ENCODE peak calls at places on chromosomes 7 and 10, in four cellular contexts. One of them, this sample, is unnamed. For H4K20me1, the result is how much of the 10 kb centered on the place peaks cover.

GRCh38 chr7:28808786-28809533 is 149.2 kb downstream of the TRIL start:
- DNase-seq in H9: peak
- DNase-seq in HCT116: no peak
- DNase-seq in fibroblast of lung: peak
- DNase-seq in this sample: no peak

GRCh38 chr7:23017303-23017702 is 3.4 kb upstream of the HYCC1 start:
- DNase-seq in fibroblast of lung: no peak
- DNase-seq in HCT116: no peak
- DNase-seq in H9: no peak
- DNase-seq in this sample: no peak

GRCh38 chr7:67716729-67717128 is 720.1 kb downstream of the TYW1 start:
- DNase-seq in fibroblast of lung: no peak
- DNase-seq in HCT116: no peak
- DNase-seq in H9: no peak
- DNase-seq in this sample: no peak

GRCh38 chr7:28573059-28573553 is 160.8 kb downstream of the CREB5 start:
- DNase-seq in fibroblast of lung: peak
- DNase-seq in HCT116: no peak
- DNase-seq in H9: no peak
- DNase-seq in this sample: no peak

GRCh38 chr7:105647591-105647990 is 66.3 kb upstream of the EFCAB10 start:
- DNase-seq in H9: no peak
- DNase-seq in HCT116: peak
- DNase-seq in fibroblast of lung: no peak
- DNase-seq in this sample: no peak

GRCh38 chr7:87155788-87156187 is 3.5 kb downstream of the DMTF1 start:
- DNase-seq in H9: no peak
- DNase-seq in fibroblast of lung: no peak
- DNase-seq in HCT116: no peak
- DNase-seq in this sample: no peak

GRCh38 chr7:96314402-96315108 is 7.3 kb downstream of the SLC25A13 start:
- DNase-seq in H9: no peak
- DNase-seq in HCT116: no peak
- DNase-seq in fibroblast of lung: no peak
- DNase-seq in this sample: no peak

GRCh38 chr10:24432478-24433416 is 223.8 kb downstream of the KIAA1217 start:
- DNase-seq in HCT116: no peak
- DNase-seq in fibroblast of lung: no peak
- DNase-seq in H9: no peak
- DNase-seq in this sample: no peak

GRCh38 chr7:114084381-114085312 is 165.8 kb upstream of the PPP1R3A start:
- DNase-seq in fibroblast of lung: peak
- DNase-seq in H9: peak
- DNase-seq in HCT116: no peak
- DNase-seq in this sample: no peak

GRCh38 chr10:129621694-129622093 is 154.7 kb downstream of the MGMT start:
- DNase-seq in H9: no peak
- DNase-seq in HCT116: no peak
- DNase-seq in fibroblast of lung: peak
- DNase-seq in this sample: no peak

DNA sequence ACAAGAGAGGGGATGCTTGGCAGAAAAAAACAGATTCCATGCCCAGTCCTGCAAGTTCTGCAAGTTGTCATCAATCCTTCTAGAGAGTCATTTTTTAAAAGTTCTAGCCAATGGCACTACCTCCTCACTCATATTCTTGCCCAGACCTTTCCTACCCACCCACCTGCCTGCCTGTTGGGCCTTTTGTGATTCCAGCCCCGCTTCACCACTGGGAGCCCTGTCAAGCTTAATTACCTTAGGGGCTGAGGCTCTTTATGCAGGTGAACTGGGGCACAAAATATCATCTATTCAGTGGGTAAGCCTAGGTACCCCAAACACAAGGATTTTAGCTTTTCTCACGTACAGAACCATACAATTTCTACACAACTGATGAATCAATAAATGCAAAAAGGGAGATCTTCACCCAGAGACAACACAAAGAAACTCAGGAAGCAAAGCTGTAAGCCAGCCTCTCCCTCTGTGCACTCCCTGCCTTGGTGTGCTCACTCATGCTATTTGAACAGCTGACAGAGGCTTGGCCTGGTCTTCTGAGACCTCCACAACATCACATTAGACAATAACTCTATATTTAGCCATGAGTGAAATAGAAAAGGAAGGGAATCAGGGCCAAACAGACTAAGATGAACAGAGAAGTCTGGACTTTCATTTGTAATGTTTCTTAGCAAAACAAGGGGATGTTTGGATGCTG is 222.6 kb downstream of the HTR7 start:
- DNase-seq in fibroblast of lung: no peak
- DNase-seq in HCT116: no peak
- DNase-seq in H9: peak
- DNase-seq in this sample: no peak
- H3K9ac ChIP-seq in fibroblast of lung: no peak
- H3K9ac ChIP-seq in HCT116: no peak
- H3K9ac ChIP-seq in H9: no peak
- H3K9ac ChIP-seq in this sample: no peak

DNA sequence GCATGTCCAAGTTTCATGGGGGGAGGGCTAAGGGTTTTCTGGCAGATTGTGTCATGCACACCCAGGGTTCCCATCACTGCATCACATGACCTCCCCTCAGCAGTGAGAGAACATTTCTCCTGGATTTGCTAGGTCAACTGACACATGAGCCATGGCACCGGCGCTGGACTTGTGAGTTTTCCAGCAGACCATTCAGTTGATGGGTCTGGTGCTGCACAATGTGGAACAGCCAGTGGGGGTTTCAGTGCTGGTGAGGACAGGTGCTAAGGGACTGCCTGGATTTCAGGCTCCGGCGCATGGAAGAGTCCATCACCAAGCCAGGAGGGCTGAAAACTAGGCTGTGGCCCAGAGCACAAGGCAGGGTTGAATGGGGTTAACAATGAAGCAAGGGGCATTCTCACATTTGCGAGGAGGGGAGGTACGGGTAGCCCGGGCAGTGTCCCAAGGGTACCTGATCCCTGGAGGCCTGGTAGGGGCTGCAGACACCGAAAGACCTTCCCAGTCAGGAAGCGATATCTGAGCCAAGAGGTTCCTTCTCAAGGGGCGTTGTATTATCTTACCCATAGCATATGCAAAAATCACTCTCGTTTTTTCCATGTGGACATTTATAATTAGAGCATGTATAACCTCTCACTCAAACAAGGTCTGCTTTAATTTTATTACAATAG is 203.0 kb downstream of the TNS3 start:
- DNase-seq in fibroblast of lung: no peak
- DNase-seq in HCT116: no peak
- DNase-seq in H9: no peak
- DNase-seq in this sample: no peak
- H4K20me1 ChIP-seq in fibroblast of lung: under half
- H4K20me1 ChIP-seq in HCT116: under half
- H4K20me1 ChIP-seq in H9: under half
- H4K20me1 ChIP-seq in this sample: under half

GRCh38 chr10:34916368-34916767 is 101.3 kb upstream of the PARD3 start:
- DNase-seq in fibroblast of lung: peak
- DNase-seq in HCT116: no peak
- DNase-seq in H9: no peak
- DNase-seq in this sample: no peak

GRCh38 chr10:34922138-34922537 is 107.0 kb upstream of the PARD3 start:
- DNase-seq in HCT116: no peak
- DNase-seq in fibroblast of lung: no peak
- DNase-seq in H9: no peak
- DNase-seq in this sample: no peak

GRCh38 chr10:34918060-34918840 is 103.2 kb upstream of the PARD3 start:
- DNase-seq in fibroblast of lung: no peak
- DNase-seq in HCT116: no peak
- DNase-seq in H9: no peak
- DNase-seq in this sample: no peak

GRCh38 chr10:34918896-34919295 is 103.8 kb upstream of the PARD3 start:
- DNase-seq in HCT116: no peak
- DNase-seq in H9: no peak
- DNase-seq in fibroblast of lung: no peak
- DNase-seq in this sample: no peak

DNA sequence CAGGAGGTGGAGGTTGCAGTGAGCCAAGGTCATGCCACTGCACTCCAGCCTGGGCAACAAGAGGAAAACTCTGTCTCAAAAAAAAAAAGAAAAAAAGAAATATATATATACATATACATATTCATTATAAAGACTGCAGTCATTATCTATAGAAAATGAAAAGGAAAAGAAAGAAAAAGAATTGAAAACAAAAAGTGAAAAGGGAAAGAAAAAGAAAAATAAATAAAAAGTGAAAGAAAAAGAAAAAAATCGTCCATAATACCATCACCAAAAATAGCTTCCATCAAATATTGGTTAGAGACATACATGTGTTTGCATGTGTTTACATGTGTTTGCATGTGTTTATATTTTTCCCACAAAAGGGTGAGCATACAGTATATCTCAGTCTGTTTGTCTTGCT is 105.5 kb upstream of the PARD3 start:
- DNase-seq in HCT116: no peak
- DNase-seq in fibroblast of lung: no peak
- DNase-seq in H9: no peak
- DNase-seq in this sample: no peak
- H2AFZ ChIP-seq in HCT116: no peak
- H2AFZ ChIP-seq in fibroblast of lung: no peak
- H2AFZ ChIP-seq in H9: no peak
- H2AFZ ChIP-seq in this sample: no peak

GRCh38 chr7:2521341-2521745 is 1.8 kb downstream of the LFNG start:
- DNase-seq in HCT116: no peak
- DNase-seq in H9: no peak
- DNase-seq in fibroblast of lung: no peak
- DNase-seq in this sample: no peak
- H3K9ac ChIP-seq in HCT116: no peak
- H3K9ac ChIP-seq in H9: no peak
- H3K9ac ChIP-seq in fibroblast of lung: no peak
- H3K9ac ChIP-seq in this sample: no peak

GRCh38 chr10:21467633-21468032 is 57.8 kb downstream of the SKIDA1 start:
- DNase-seq in H9: no peak
- DNase-seq in fibroblast of lung: no peak
- DNase-seq in HCT116: no peak
- DNase-seq in this sample: no peak

GRCh38 chr10:21468086-21468485 is 57.4 kb downstream of the SKIDA1 start:
- DNase-seq in HCT116: no peak
- DNase-seq in fibroblast of lung: no peak
- DNase-seq in H9: no peak
- DNase-seq in this sample: no peak

GRCh38 chr10:21458496-21458895 is 67.0 kb downstream of the SKIDA1 start:
- DNase-seq in H9: no peak
- DNase-seq in fibroblast of lung: peak
- DNase-seq in HCT116: no peak
- DNase-seq in this sample: no peak

GRCh38 chr10:21464134-21464533 is 61.3 kb downstream of the SKIDA1 start:
- DNase-seq in HCT116: no peak
- DNase-seq in H9: no peak
- DNase-seq in fibroblast of lung: no peak
- DNase-seq in this sample: no peak
- H4K20me1 ChIP-seq in HCT116: under half
- H4K20me1 ChIP-seq in H9: under half
- H4K20me1 ChIP-seq in fibroblast of lung: under half
- H4K20me1 ChIP-seq in this sample: under half

DNA sequence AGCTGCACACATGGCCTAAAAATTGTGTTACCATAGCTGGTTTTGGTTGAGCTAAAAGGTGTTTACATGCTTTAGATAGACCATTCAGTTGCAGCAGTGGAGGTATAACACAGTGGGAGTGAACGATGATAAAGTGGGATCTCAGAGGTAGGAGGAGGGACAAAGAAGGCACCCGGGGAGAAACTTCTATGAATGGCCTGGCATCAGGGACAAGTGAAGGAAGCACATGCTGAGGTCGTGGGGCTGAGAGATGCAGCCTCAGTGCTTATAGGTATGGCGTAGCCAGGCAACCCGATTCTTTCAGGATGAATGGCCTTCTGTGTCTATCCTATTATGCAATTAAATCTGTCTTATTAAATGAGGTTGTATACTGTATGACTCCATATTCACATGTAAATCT is 3.9 kb upstream of the CDK6 start:
- DNase-seq in fibroblast of lung: no peak
- DNase-seq in HCT116: no peak
- DNase-seq in H9: no peak
- DNase-seq in this sample: peak
- H2AFZ ChIP-seq in fibroblast of lung: no peak
- H2AFZ ChIP-seq in HCT116: no peak
- H2AFZ ChIP-seq in H9: no peak
- H2AFZ ChIP-seq in this sample: peak

DNA sequence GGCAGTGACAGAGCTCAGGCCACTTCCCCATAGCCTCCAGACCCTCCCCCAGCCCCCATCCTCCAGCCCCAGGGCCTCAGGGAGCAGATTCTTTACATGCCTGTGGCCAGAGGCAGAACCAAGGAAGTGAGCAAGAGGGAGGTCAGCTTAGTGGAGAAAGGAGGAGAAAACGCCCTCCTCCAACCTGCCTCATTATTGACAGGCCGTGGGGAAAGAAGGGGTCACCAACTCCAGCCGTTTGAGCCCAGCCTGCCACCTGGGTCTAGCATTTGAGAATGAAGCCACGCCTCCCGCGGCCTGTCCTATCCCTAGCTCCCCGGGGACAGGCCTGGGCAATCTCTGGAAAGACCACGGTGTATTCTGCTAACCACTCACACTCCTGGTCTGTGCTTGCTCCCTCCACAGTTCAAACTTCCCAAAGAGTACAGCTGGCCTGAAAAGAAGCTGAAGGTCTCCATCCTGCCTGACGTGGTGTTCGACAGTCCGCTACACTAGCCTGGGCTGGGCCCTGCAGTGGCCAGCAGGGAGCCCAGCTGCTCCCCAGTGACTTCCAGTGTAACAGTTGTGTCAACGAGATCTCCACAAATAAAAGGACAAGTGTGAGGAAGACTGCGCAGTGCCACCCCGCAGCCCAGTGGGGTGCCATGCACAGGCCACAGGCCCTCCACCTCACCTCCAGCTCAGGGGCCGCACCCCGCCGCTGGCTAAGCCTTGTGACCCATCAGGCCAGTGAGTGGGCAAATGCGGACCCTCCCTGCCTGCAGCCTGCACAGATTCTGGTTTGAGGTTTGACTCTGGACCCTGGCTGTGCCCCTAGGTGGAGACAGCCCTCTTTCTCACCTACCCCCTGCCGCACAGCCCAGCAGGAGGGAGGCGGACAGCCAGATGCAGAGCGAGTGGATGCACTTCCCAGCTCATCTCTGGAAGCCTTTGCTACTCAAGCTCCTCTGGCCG is 14.3 kb upstream of the TRIM8 start:
- DNase-seq in fibroblast of lung: peak
- DNase-seq in HCT116: no peak
- DNase-seq in H9: peak
- DNase-seq in this sample: no peak
- H3K9ac ChIP-seq in fibroblast of lung: peak
- H3K9ac ChIP-seq in HCT116: peak
- H3K9ac ChIP-seq in H9: no peak
- H3K9ac ChIP-seq in this sample: no peak

GRCh38 chr7:1981878-1982230 is 250.9 kb downstream of the MAD1L1 start:
- DNase-seq in fibroblast of lung: no peak
- DNase-seq in HCT116: no peak
- DNase-seq in H9: no peak
- DNase-seq in this sample: no peak
- H4K20me1 ChIP-seq in fibroblast of lung: under half
- H4K20me1 ChIP-seq in HCT116: under half
- H4K20me1 ChIP-seq in H9: under half
- H4K20me1 ChIP-seq in this sample: under half